ENCODE peak calls at places on chromosome 4, in eight cellular contexts. One of them, this sample, is unnamed.

GRCh38 chr4:8441499-8442091 is 1.0 kb downstream of the TRMT44 start:
- DNase-seq in NCI-H1694: no peak
- DNase-seq in uterus: no peak
- DNase-seq in tibial nerve: no peak
- DNase-seq in T-cell: no peak
- DNase-seq in cardiac fibroblast: no peak
- DNase-seq in C1 segment of cervical spinal cord: no peak
- DNase-seq in left ventricle myocardium inferior: no peak
- DNase-seq in this sample: no peak

GRCh38 chr4:148441986-148442829 is at the start of gene NR3C2:
- DNase-seq in NCI-H1694: peak
- DNase-seq in uterus: peak
- DNase-seq in tibial nerve: peak
- DNase-seq in T-cell: peak
- DNase-seq in cardiac fibroblast: peak
- DNase-seq in C1 segment of cervical spinal cord: peak
- DNase-seq in left ventricle myocardium inferior: peak
- DNase-seq in this sample: peak

GRCh38 chr4:121147923-121148443 is 16.1 kb downstream of the TNIP3 start:
- DNase-seq in NCI-H1694: no peak
- DNase-seq in uterus: no peak
- DNase-seq in tibial nerve: no peak
- DNase-seq in T-cell: no peak
- DNase-seq in cardiac fibroblast: no peak
- DNase-seq in C1 segment of cervical spinal cord: no peak
- DNase-seq in left ventricle myocardium inferior: no peak
- DNase-seq in this sample: no peak

GRCh38 chr4:879730-880079 is 52.4 kb downstream of the GAK start:
- DNase-seq in NCI-H1694: no peak
- DNase-seq in uterus: no peak
- DNase-seq in tibial nerve: no peak
- DNase-seq in T-cell: peak
- DNase-seq in cardiac fibroblast: no peak
- DNase-seq in C1 segment of cervical spinal cord: no peak
- DNase-seq in left ventricle myocardium inferior: no peak
- DNase-seq in this sample: no peak

GRCh38 chr4:89022426-89023128 is 34.4 kb downstream of the FAM13A start:
- DNase-seq in NCI-H1694: no peak
- DNase-seq in uterus: no peak
- DNase-seq in tibial nerve: no peak
- DNase-seq in T-cell: no peak
- DNase-seq in cardiac fibroblast: no peak
- DNase-seq in C1 segment of cervical spinal cord: no peak
- DNase-seq in left ventricle myocardium inferior: no peak
- DNase-seq in this sample: no peak

GRCh38 chr4:74158561-74159396 is 861 bp downstream of the MTHFD2L start:
- DNase-seq in NCI-H1694: no peak
- DNase-seq in uterus: no peak
- DNase-seq in tibial nerve: no peak
- DNase-seq in T-cell: no peak
- DNase-seq in cardiac fibroblast: peak
- DNase-seq in C1 segment of cervical spinal cord: no peak
- DNase-seq in left ventricle myocardium inferior: no peak
- DNase-seq in this sample: no peak

GRCh38 chr4:185542626-185543336 is 7.5 kb upstream of the PDLIM3 start:
- DNase-seq in NCI-H1694: no peak
- DNase-seq in uterus: peak
- DNase-seq in tibial nerve: no peak
- DNase-seq in T-cell: no peak
- DNase-seq in cardiac fibroblast: peak
- DNase-seq in C1 segment of cervical spinal cord: no peak
- DNase-seq in left ventricle myocardium inferior: peak
- DNase-seq in this sample: no peak

GRCh38 chr4:83191026-83191425 is 76.5 kb upstream of the PLAC8 start:
- DNase-seq in NCI-H1694: no peak
- DNase-seq in uterus: no peak
- DNase-seq in tibial nerve: no peak
- DNase-seq in T-cell: no peak
- DNase-seq in cardiac fibroblast: no peak
- DNase-seq in C1 segment of cervical spinal cord: no peak
- DNase-seq in left ventricle myocardium inferior: no peak
- DNase-seq in this sample: no peak

GRCh38 chr4:112778520-112778919 is 141.6 kb downstream of the LARP7 start:
- DNase-seq in NCI-H1694: no peak
- DNase-seq in uterus: no peak
- DNase-seq in tibial nerve: no peak
- DNase-seq in T-cell: no peak
- DNase-seq in cardiac fibroblast: no peak
- DNase-seq in C1 segment of cervical spinal cord: no peak
- DNase-seq in left ventricle myocardium inferior: no peak
- DNase-seq in this sample: no peak

GRCh38 chr4:76620723-76621463 is 185.9 kb downstream of the SHROOM3 start:
- DNase-seq in NCI-H1694: no peak
- DNase-seq in uterus: no peak
- DNase-seq in tibial nerve: no peak
- DNase-seq in T-cell: no peak
- DNase-seq in cardiac fibroblast: no peak
- DNase-seq in C1 segment of cervical spinal cord: no peak
- DNase-seq in left ventricle myocardium inferior: no peak
- DNase-seq in this sample: no peak

GRCh38 chr4:48970471-48970921 is 15.6 kb upstream of the CWH43 start:
- DNase-seq in NCI-H1694: no peak
- DNase-seq in uterus: no peak
- DNase-seq in tibial nerve: no peak
- DNase-seq in T-cell: no peak
- DNase-seq in cardiac fibroblast: peak
- DNase-seq in C1 segment of cervical spinal cord: no peak
- DNase-seq in left ventricle myocardium inferior: no peak
- DNase-seq in this sample: no peak

GRCh38 chr4:152776352-152776751 is 3.2 kb downstream of the TIGD4 start:
- DNase-seq in NCI-H1694: no peak
- DNase-seq in uterus: no peak
- DNase-seq in tibial nerve: no peak
- DNase-seq in T-cell: no peak
- DNase-seq in cardiac fibroblast: peak
- DNase-seq in C1 segment of cervical spinal cord: no peak
- DNase-seq in left ventricle myocardium inferior: no peak
- DNase-seq in this sample: no peak

GRCh38 chr4:38073596-38074234 is 113.5 kb downstream of the PTTG2 start:
- DNase-seq in NCI-H1694: no peak
- DNase-seq in uterus: no peak
- DNase-seq in tibial nerve: no peak
- DNase-seq in T-cell: no peak
- DNase-seq in cardiac fibroblast: no peak
- DNase-seq in C1 segment of cervical spinal cord: no peak
- DNase-seq in left ventricle myocardium inferior: no peak
- DNase-seq in this sample: no peak

GRCh38 chr4:82268050-82268825 is 105.6 kb downstream of the HNRNPD start:
- DNase-seq in NCI-H1694: peak
- DNase-seq in uterus: peak
- DNase-seq in tibial nerve: peak
- DNase-seq in T-cell: peak
- DNase-seq in cardiac fibroblast: peak
- DNase-seq in C1 segment of cervical spinal cord: no peak
- DNase-seq in left ventricle myocardium inferior: peak
- DNase-seq in this sample: no peak

GRCh38 chr4:89871211-89871610 is 23.4 kb upstream of the MMRN1 start:
- DNase-seq in NCI-H1694: no peak
- DNase-seq in uterus: no peak
- DNase-seq in tibial nerve: no peak
- DNase-seq in T-cell: no peak
- DNase-seq in cardiac fibroblast: no peak
- DNase-seq in C1 segment of cervical spinal cord: no peak
- DNase-seq in left ventricle myocardium inferior: no peak
- DNase-seq in this sample: no peak

GRCh38 chr4:57193996-57194675 is 84.0 kb upstream of the IGFBP7 start:
- DNase-seq in NCI-H1694: no peak
- DNase-seq in uterus: no peak
- DNase-seq in tibial nerve: no peak
- DNase-seq in T-cell: no peak
- DNase-seq in cardiac fibroblast: no peak
- DNase-seq in C1 segment of cervical spinal cord: no peak
- DNase-seq in left ventricle myocardium inferior: no peak
- DNase-seq in this sample: peak

GRCh38 chr4:128565565-128566186 is 243.8 kb upstream of the JADE1 start:
- DNase-seq in NCI-H1694: no peak
- DNase-seq in uterus: peak
- DNase-seq in tibial nerve: no peak
- DNase-seq in T-cell: no peak
- DNase-seq in cardiac fibroblast: peak
- DNase-seq in C1 segment of cervical spinal cord: no peak
- DNase-seq in left ventricle myocardium inferior: peak
- DNase-seq in this sample: peak

GRCh38 chr4:175412744-175413143 is 399.3 kb downstream of the GPM6A start:
- DNase-seq in NCI-H1694: no peak
- DNase-seq in uterus: no peak
- DNase-seq in tibial nerve: no peak
- DNase-seq in T-cell: no peak
- DNase-seq in cardiac fibroblast: peak
- DNase-seq in C1 segment of cervical spinal cord: no peak
- DNase-seq in left ventricle myocardium inferior: no peak
- DNase-seq in this sample: no peak

This sample was measured in mesothelial cell of epicardium.